ENCODE peak calls at places on chromosomes 4 and X, in four cellular contexts. J is GM23338, T is stomach, N is Panc1. I is an unnamed sample.

GRCh38 chrX:139766545-139766983 is 58.6 kb upstream of the MCF2 start:
- DNase-seq in J (no peak), T (no peak), N (no peak), I (no peak)

GRCh38 chrX:40174594-40175415 is 77.0 kb upstream of the BCOR start:
- DNase-seq in J (peak), T (peak), N (no peak), I (peak)

GRCh38 chr4:133618963-133619362 is 469.9 kb downstream of the PCDH10 start:
- DNase-seq in J (no peak), T (no peak), N (no peak), I (no peak)

GRCh38 chrX:21479695-21480280 is 105.6 kb downstream of the CNKSR2 start:
- DNase-seq in J (peak), T (no peak), N (peak), I (peak)

GRCh38 chr4:110211007-110211769 is 12.8 kb upstream of the ELOVL6 start:
- DNase-seq in J (peak), T (no peak), N (no peak), I (peak)

GRCh38 chrX:105910563-105911105 is 88.3 kb downstream of the NRK start:
- DNase-seq in J (no peak), T (no peak), N (no peak), I (no peak)

GRCh38 chrX:101460669-101461068 is 24.6 kb upstream of the ARMCX4 start:
- DNase-seq in J (no peak), T (no peak), N (no peak), I (no peak)

GRCh38 chrX:10795721-10796120 is 175.3 kb upstream of the MID1 start:
- DNase-seq in J (no peak), T (no peak), N (no peak), I (no peak)

GRCh38 chrX:84044051-84044450 is 143.9 kb downstream of the RPS6KA6 start:
- DNase-seq in J (no peak), T (no peak), N (no peak), I (no peak)

GRCh38 chr4:8911311-8912088 is 39.9 kb upstream of the HMX1 start:
- DNase-seq in J (no peak), T (peak), N (no peak), I (no peak)

GRCh38 chr4:13611283-13611842 is 16.2 kb downstream of the BOD1L1 start:
- DNase-seq in J (no peak), T (no peak), N (no peak), I (no peak)

GRCh38 chr4:183988874-183989273 is 83.8 kb downstream of the STOX2 start:
- DNase-seq in J (no peak), T (no peak), N (no peak), I (no peak)
- H3K4me3 ChIP-seq in J (no peak), T (no peak), N (no peak), I (no peak)

DNA sequence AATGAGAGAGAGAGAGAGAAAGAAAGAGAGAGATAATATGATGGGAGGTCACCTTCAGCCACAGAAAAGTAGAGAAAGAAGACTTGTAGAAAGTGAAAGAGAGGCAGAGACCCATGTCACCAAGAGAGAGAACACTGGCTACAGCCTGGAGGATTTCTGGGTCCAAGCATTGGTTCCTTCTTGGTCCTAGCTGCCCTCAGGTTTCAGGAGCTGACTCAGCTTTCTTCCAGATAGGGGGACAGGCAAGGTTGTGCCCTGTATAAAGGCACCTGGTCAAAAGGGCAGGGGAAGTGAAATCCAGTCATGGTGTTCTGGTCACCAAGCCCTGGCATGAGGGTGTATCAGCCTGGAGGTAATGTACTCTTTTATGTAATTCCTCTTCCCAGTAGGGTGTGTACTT is 47.5 kb upstream of the XK start:
- DNase-seq in J (no peak), T (no peak), N (no peak), I (no peak)
- TF ChIP-seq CTCF in J (no peak), T (no peak), N (no peak), I (no peak)

GRCh38 chrX:45757272-45757671 is 556.6 kb upstream of the DIPK2B start:
- DNase-seq in J (no peak), T (no peak), N (no peak), I (no peak)

GRCh38 chrX:45758738-45759397 is 558.2 kb upstream of the DIPK2B start:
- DNase-seq in J (no peak), T (no peak), N (no peak), I (no peak)

GRCh38 chrX:45760187-45760742 is 559.6 kb upstream of the DIPK2B start:
- DNase-seq in J (no peak), T (no peak), N (no peak), I (no peak)

GRCh38 chrX:45756562-45756961 is 555.9 kb upstream of the DIPK2B start:
- DNase-seq in J (no peak), T (no peak), N (no peak), I (peak)

DNA sequence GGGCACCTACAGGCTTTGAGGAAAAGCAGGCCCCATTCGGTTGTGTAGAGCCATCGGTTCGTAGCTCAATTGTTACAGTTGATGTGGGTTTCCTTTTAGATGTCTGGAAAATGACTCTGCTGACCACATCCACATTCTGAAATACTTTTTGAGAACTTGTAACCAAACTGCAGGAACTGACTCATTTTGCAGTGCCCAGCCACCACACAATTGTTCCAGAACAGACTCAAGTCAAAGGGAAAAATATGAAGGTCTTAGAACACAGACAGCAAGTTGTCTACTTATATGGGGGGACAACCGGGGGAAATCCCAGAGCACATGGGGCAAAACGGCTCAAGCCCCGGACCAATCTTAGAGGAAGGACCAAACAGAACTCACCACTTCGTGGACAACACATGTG is 557.6 kb upstream of the DIPK2B start:
- DNase-seq in J (no peak), T (no peak), N (no peak), I (peak)
- TF ChIP-seq POLR2AphosphoS5 in J (no peak), T (no peak), N (no peak), I (peak)

GRCh38 chr4:7757501-7758443 is 181.9 kb downstream of the AFAP1 start:
- DNase-seq in J (no peak), T (no peak), N (no peak), I (peak)

GRCh38 chr4:7760228-7760627 is 179.4 kb downstream of the AFAP1 start:
- DNase-seq in J (no peak), T (no peak), N (no peak), I (no peak)

GRCh38 chr4:7758444-7758815 is 181.2 kb downstream of the AFAP1 start:
- DNase-seq in J (no peak), T (no peak), N (no peak), I (no peak)

GRCh38 chr4:7759635-7760034 is 180.0 kb downstream of the AFAP1 start:
- DNase-seq in J (no peak), T (no peak), N (no peak), I (no peak)

DNA sequence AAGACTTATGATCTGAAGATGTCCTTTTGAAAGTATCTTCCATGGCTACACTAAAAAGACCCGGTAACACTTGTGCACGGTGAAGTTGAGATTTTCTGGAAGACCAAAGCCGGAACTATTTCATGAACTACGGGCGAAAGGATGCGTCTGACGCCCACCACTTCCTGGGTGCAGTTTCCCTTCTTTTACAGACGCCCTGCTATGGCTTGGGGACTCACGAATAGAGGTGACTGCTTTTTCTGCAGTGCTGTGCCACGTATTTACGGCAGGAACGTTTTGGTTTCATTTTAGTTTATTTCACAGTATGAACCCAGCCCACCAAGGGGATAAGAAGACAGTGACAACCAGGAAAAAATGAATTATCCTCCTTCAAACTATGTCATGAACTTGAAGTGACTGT is 180.4 kb downstream of the AFAP1 start:
- DNase-seq in J (no peak), T (no peak), N (no peak), I (no peak)
- H3K4me3 ChIP-seq in J (no peak), T (no peak), N (peak), I (no peak)

DNA sequence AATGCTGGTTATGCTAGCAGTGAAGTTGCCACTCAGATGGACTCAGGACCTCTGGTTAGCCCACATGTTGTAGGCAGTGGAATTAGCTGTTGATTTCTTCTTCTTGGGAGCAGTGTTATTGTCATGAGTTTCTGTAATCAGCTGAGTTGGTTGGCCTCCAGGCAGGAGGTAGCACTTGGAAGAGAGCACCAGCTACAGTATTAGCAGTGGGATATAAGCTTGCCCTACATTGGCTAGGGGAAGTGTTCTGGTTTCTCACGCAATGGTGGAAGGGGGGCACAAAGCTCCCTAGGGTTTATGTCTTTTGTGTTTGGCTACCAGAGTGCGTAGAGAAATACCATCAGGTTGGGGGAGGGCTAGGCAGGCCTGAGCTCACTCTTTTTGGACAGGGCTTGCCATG is 34.0 kb upstream of the UCP1 start:
- DNase-seq in J (no peak), T (no peak), N (no peak), I (no peak)
- TF ChIP-seq CTCF in J (no peak), T (no peak), N (no peak), I (no peak)

GRCh38 chrX:80223922-80224579 is 196.2 kb upstream of the TENT5D start:
- DNase-seq in J (peak), T (no peak), N (no peak), I (no peak)
- TF ChIP-seq POLR2AphosphoS5 in J (no peak), T (no peak), N (no peak), I (no peak)

DNA sequence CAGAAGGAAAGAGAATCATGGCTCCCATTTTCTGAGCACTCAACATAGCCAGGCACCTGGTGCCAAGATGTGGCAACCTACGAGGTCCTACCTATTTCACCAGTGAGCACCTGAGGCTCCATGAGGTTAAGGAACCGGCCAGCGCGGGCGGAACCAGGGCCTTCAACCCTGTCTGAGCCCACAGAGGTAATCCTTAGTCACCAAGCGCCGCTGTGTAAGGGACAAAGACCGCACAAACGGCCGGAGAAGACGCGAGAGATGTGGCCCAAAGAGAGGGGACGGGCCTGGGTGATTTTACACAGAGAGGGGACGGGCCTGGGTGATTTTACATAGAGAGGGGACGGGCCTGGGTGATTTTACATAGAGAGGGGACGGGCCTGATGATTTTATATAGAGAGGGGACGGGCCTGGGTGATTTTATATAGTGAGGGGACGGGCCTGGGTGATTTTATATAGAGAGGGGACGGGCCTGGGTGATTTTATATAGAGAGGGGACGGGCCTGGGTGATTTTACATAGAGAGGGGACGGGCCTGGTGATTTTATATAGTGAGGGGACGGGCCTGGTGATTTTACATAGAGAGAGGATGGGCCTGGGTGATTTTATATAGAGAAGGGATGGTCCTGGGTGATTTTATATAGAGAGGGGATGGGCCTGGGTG is 114.2 kb downstream of the SMIM20 start:
- DNase-seq in J (peak), T (no peak), N (no peak), I (no peak)
- H3K4me3 ChIP-seq in J (peak), T (no peak), N (no peak), I (no peak)

GRCh38 chr4:30264465-30264864 is 455.7 kb upstream of the PCDH7 start:
- DNase-seq in J (no peak), T (no peak), N (no peak), I (no peak)

GRCh38 chr4:30268370-30268769 is 451.8 kb upstream of the PCDH7 start:
- DNase-seq in J (no peak), T (no peak), N (no peak), I (no peak)

GRCh38 chr4:30269850-30270249 is 450.3 kb upstream of the PCDH7 start:
- DNase-seq in J (peak), T (no peak), N (no peak), I (peak)
- TF ChIP-seq CTCF in J (peak), T (no peak), N (peak), I (no peak)

DNA sequence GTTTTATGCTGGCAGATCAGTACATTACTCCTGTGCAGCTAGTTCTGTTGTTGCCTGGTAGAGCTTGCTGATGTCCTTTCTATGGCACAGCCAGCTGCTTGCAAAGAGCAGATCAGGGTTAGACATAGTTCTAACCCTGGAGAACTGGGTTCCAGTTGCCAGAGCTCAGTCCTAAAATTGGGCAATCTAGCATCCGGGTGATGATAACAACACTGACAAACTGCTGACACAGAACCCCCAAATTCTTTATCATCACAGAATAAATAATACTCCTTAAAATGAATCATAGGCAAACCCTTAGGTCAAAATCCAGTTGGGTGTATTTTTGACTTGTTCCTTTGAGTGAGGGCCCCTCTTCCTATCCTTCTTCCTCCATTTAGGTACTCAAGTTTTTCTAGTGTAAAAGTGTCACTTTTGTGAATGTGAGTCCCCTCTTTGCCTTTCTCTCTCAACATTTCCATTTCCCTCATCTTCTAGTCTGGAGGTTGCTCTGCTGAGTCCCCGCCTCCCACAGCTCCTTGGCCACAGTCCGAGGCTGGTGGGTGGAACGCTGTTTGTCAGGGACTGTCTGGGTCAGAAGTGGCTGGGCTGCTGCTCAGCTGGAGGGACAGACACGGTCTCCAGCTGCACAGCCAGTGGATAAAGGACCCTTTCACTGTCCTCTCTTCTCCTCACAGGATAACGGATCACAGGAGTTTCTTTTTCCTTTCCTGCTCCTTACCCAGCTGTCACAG is 93.6 kb upstream of the RASGEF1B start:
- DNase-seq in J (no peak), T (peak), N (no peak), I (no peak)
- TF ChIP-seq POLR2AphosphoS5 in J (no peak), T (no peak), N (no peak), I (no peak)

GRCh38 chr4:75251547-75251946 is 262.7 kb downstream of the RCHY1 start:
- DNase-seq in J (no peak), T (no peak), N (no peak), I (no peak)
- H3K4me3 ChIP-seq in J (no peak), T (no peak), N (no peak), I (no peak)